ENCODE peak calls at places on chromosomes 12 and 14, in seven cellular contexts. V is SK-N-SH, L is GM12878, R is HCT116, M is H1, N is HepG2, T is K562. Y is an unnamed sample. For H3K36me3, the result is how much of the 10 kb centered on the place peaks cover.

GRCh38 chr12:64611430-64612286 is 1.4 kb downstream of the RASSF3 start:
- DNase-seq in V (peak), L (no peak), R (no peak), M (no peak), N (no peak), T (no peak), Y (no peak)

GRCh38 chr14:85217412-85217811 is 312.5 kb upstream of the FLRT2 start:
- DNase-seq in V (no peak), L (no peak), R (no peak), M (no peak), N (no peak), T (no peak), Y (no peak)

GRCh38 chr14:68891851-68892660 is 87.0 kb downstream of the ACTN1 start:
- DNase-seq in V (no peak), L (no peak), R (no peak), M (no peak), N (no peak), T (no peak), Y (no peak)

GRCh38 chr12:25904442-25904841 is 54.0 kb upstream of the RASSF8 start:
- DNase-seq in V (no peak), L (no peak), R (no peak), M (no peak), N (no peak), T (no peak), Y (no peak)

GRCh38 chr14:78450945-78451344 is 280.8 kb downstream of the NRXN3 start:
- DNase-seq in V (no peak), L (no peak), R (no peak), M (no peak), N (no peak), T (no peak), Y (no peak)

GRCh38 chr14:76333664-76334063 is 42.3 kb upstream of the ESRRB start:
- DNase-seq in V (no peak), L (no peak), R (no peak), M (no peak), N (no peak), T (no peak), Y (no peak)

GRCh38 chr14:56992332-56992820 is 182.1 kb upstream of the OTX2 start:
- DNase-seq in V (peak), L (no peak), R (no peak), M (no peak), N (no peak), T (peak), Y (no peak)

GRCh38 chr12:129296636-129297035 is 443.4 kb downstream of the GLT1D1 start:
- DNase-seq in V (no peak), L (no peak), R (no peak), M (no peak), N (no peak), T (no peak), Y (no peak)

GRCh38 chr12:55847033-55847432 is 4.3 kb upstream of the MMP19 start:
- DNase-seq in V (no peak), L (no peak), R (no peak), M (no peak), N (no peak), T (no peak), Y (no peak)

GRCh38 chr12:89950421-89950820 is 241.8 kb upstream of the ATP2B1 start:
- DNase-seq in V (no peak), L (no peak), R (no peak), M (no peak), N (no peak), T (no peak), Y (no peak)

GRCh38 chr14:61120576-61120975 is 139.5 kb downstream of the SLC38A6 start:
- DNase-seq in V (no peak), L (no peak), R (no peak), M (no peak), N (no peak), T (no peak), Y (no peak)

GRCh38 chr14:50619569-50620141 is 48.5 kb downstream of the SAV1 start:
- DNase-seq in V (peak), L (peak), R (peak), M (no peak), N (peak), T (no peak), Y (peak)

GRCh38 chr14:90409209-90409730 is 12.4 kb downstream of the CALM1 start:
- DNase-seq in V (no peak), L (no peak), R (no peak), M (no peak), N (no peak), T (no peak), Y (no peak)

GRCh38 chr12:119258149-119258548 is 76.4 kb upstream of the CCDC60 start:
- DNase-seq in V (no peak), L (no peak), R (no peak), M (no peak), N (no peak), T (no peak), Y (no peak)

GRCh38 chr14:55891692-55892091 is 226.5 kb upstream of the PELI2 start:
- DNase-seq in V (no peak), L (no peak), R (no peak), M (no peak), N (no peak), T (no peak), Y (no peak)

GRCh38 chr12:214005-214736 is at the start of gene SLC6A12:
- DNase-seq in V (no peak), L (no peak), R (no peak), M (no peak), N (peak), T (no peak), Y (no peak)

GRCh38 chr14:56342419-56342901 is 224.2 kb downstream of the PELI2 start:
- DNase-seq in V (no peak), L (no peak), R (no peak), M (no peak), N (no peak), T (no peak), Y (no peak)

GRCh38 chr12:20050166-20050565 is 318.2 kb upstream of the PDE3A start:
- DNase-seq in V (no peak), L (no peak), R (no peak), M (no peak), N (no peak), T (no peak), Y (no peak)

GRCh38 chr14:50003213-50004021 is 110.5 kb downstream of the ARF6 start:
- DNase-seq in V (peak), L (peak), R (peak), M (peak), N (peak), T (peak), Y (no peak)

GRCh38 chr14:81516941-81517797 is 16.5 kb downstream of the SEL1L start:
- DNase-seq in V (no peak), L (no peak), R (no peak), M (no peak), N (peak), T (no peak), Y (no peak)

GRCh38 chr12:99282670-99283069 is 364.9 kb upstream of the GARIN6 start:
- DNase-seq in V (no peak), L (no peak), R (no peak), M (no peak), N (no peak), T (no peak), Y (no peak)

GRCh38 chr12:66170606-66171005 is 810 bp upstream of the TMBIM4 start:
- DNase-seq in V (no peak), L (no peak), R (no peak), M (no peak), N (no peak), T (no peak), Y (no peak)

GRCh38 chr12:121718653-121719239 is 6.2 kb downstream of the TMEM120B start:
- DNase-seq in V (no peak), L (no peak), R (no peak), M (no peak), N (no peak), T (peak), Y (no peak)

GRCh38 chr14:81450100-81450531 is 50.0 kb upstream of the STON2 start:
- DNase-seq in V (no peak), L (no peak), R (no peak), M (no peak), N (no peak), T (no peak), Y (no peak)

GRCh38 chr14:91019673-91020072 is 40.8 kb downstream of the RPS6KA5 start:
- DNase-seq in V (no peak), L (no peak), R (no peak), M (no peak), N (no peak), T (no peak), Y (no peak)

GRCh38 chr12:65631621-65632111 is 192.6 kb upstream of the HMGA2 start:
- DNase-seq in V (no peak), L (no peak), R (peak), M (no peak), N (peak), T (no peak), Y (peak)

GRCh38 chr12:48235796-48236333 is 32.8 kb upstream of the OR10AD1 start:
- DNase-seq in V (no peak), L (no peak), R (no peak), M (no peak), N (no peak), T (no peak), Y (no peak)
- TF ChIP-seq SIN3A in V (no peak), L (no peak), R (no peak), M (no peak), N (no peak), T (no peak), Y (no peak)

GRCh38 chr12:123523518-123523917 is 10.0 kb downstream of the RILPL1 start:
- DNase-seq in V (no peak), L (no peak), R (no peak), M (no peak), N (no peak), T (peak), Y (no peak)

GRCh38 chr12:123519151-123520001 is 14.1 kb downstream of the RILPL1 start:
- DNase-seq in V (no peak), L (no peak), R (no peak), M (no peak), N (peak), T (peak), Y (no peak)

GRCh38 chr12:123520567-123521474 is 12.7 kb downstream of the RILPL1 start:
- DNase-seq in V (no peak), L (no peak), R (no peak), M (no peak), N (no peak), T (peak), Y (no peak)

GRCh38 chr12:123524378-123524777 is 9.1 kb downstream of the RILPL1 start:
- DNase-seq in V (no peak), L (no peak), R (no peak), M (no peak), N (no peak), T (no peak), Y (no peak)

GRCh38 chr12:123522164-123522563 is 11.4 kb downstream of the RILPL1 start:
- DNase-seq in V (no peak), L (no peak), R (no peak), M (no peak), N (no peak), T (peak), Y (no peak)
- H3K36me3 ChIP-seq in V (under half), L (under half), R (under half), M (under half), N (under half), T (half or more), Y (under half)

GRCh38 chr12:111766608-111767361 is at the start of gene ALDH2:
- DNase-seq in V (peak), L (no peak), R (peak), M (peak), N (peak), T (peak), Y (no peak)
- TF ChIP-seq POLR2AphosphoS5 in V (peak), L (no peak), R (peak), M (peak), N (peak), T (no peak), Y (no peak)

DNA sequence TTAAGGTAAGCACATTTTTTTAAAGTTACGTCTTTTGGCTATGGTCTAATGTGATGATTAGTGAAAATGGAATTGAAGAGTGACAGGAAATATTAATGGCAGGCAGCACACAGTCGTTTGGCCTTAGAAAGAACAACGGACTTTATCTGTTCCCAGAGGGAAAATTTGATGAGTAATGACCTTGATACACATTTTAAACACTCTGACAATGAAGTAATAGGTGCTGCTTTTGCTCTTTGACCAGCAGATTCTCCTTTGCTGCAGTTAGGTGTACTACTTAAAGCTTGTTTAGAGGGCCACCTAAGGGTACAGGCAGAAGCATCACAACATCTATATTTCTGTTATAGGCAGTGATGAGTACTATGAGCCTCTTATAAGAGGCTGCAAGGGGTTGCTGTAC is 27.1 kb upstream of the RNU6-8 start:
- DNase-seq in V (no peak), L (no peak), R (no peak), M (no peak), N (no peak), T (no peak), Y (no peak)
- TF ChIP-seq SIN3A in V (peak), L (no peak), R (no peak), M (no peak), N (no peak), T (no peak), Y (no peak)

GRCh38 chr12:113118142-113118541 is 17.4 kb downstream of the RASAL1 start:
- DNase-seq in V (no peak), L (no peak), R (no peak), M (no peak), N (no peak), T (no peak), Y (no peak)
- H3K36me3 ChIP-seq in V (under half), L (under half), R (under half), M (under half), N (under half), T (under half), Y (under half)

DNA sequence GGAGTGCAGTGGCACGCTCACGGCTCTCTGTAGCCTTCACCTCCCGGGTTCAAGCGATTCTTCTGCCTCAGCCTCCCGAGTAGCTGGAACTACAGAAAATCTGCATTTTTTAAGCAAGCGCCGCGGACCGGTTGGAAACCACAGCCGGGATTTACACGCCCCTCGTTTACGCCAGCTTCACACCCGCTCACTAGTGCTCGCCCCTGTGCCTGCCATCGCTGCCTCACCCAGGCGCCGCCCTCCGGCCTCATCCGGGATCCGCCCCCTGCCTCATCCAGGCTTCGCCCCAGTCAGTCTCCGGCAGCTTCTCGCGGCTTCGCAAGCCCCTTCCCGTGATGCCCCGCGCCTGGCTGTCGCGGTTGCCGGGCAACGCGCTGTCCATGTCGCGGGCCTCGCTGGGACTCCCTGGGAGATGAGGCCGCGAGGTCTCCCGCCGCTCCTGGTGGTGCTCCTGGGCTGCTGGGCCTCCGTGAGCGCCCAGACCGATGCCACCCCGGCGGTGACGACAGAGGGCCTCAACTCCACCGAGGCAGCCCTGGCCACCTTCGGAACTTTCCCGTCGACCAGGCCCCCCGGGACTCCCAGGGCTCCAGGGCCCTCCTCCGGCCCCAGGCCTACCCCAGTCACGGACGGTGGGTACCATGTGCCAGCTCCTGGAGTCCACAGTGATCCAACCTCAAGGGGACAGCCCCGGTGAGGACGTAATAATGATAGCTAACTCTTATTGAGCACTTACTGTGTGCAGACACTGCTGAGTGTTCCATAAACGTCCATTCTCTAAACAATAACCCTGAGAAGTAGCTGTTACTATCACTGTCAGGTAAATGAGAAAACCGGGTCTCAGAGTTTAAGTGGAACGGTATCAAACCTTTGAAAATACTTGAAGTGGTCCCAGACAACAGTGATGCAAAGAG is at the start of gene TCTN1:
- DNase-seq in V (peak), L (peak), R (peak), M (peak), N (peak), T (peak), Y (peak)
- TF ChIP-seq POLR2AphosphoS5 in V (peak), L (peak), R (peak), M (peak), N (peak), T (no peak), Y (peak)

DNA sequence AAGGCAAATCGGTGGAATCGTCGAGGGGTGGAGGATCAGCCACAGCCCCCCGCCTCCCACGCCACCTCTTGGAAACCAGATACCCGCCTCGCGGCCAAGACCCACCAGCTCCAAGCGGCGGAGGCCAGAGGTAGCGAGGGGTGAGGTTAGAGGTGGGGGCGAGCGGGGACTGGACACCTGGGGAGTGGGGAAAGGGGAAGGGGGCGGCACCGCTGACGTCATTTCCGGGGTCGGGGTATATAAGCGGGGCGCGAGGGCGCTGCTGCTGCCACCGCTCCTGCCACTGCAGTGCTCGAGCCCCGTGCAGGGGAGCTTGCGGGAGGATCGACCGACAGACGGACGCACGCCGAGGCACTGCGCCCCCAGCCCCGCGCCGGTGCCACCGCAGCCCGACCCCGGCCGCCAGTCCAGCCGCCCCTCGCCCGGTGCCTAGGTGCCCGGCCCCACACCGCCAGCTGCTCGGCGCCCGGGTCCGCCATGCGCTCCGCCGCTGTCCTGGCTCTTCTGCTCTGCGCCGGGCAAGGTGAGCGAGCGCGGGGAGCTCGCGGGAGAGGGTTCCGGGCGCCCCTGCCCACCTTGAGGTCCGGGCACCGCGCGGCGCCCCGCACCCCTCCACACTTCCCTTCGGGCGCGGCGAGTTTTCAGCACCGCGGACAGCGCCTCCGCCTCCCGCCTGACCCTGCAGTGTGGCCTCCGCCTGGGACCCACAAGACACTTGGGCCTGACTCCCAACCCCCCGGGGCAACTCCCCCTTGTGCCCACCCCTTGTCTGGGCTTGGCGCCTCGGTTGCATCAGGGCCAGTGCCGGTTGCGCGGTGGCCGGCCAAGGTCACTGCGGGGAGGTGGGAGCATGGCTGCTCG is at the start of gene CHGA:
- DNase-seq in V (peak), L (no peak), R (no peak), M (peak), N (peak), T (peak), Y (no peak)
- TF ChIP-seq SIN3A in V (no peak), L (no peak), R (no peak), M (peak), N (no peak), T (peak), Y (no peak)

GRCh38 chr14:74064883-74065282 is 19.4 kb downstream of the ALDH6A1 start:
- DNase-seq in V (no peak), L (no peak), R (no peak), M (no peak), N (no peak), T (no peak), Y (no peak)

GRCh38 chr14:74065746-74066575 is 18.3 kb downstream of the ALDH6A1 start:
- DNase-seq in V (no peak), L (no peak), R (no peak), M (no peak), N (no peak), T (no peak), Y (no peak)

DNA sequence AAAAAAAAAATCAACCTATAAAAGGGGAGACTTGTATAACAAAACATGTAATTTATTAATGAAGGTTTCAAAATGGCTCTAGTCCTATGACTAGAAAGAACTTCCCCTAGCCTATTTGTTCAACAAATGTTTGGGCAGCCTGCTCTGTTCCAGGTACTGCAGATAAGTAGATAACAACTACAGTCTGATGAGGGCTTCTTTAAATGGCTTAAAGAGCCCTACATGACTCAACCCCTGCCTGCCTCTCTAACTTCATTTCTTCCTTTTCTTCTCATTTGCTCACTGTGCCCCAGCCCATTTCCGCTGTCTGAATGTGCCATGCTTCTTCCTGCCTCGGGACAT is 21.5 kb downstream of the ALDH6A1 start:
- DNase-seq in V (no peak), L (no peak), R (no peak), M (no peak), N (no peak), T (no peak), Y (no peak)
- H3K36me3 ChIP-seq in V (under half), L (under half), R (under half), M (under half), N (under half), T (under half), Y (under half)

DNA sequence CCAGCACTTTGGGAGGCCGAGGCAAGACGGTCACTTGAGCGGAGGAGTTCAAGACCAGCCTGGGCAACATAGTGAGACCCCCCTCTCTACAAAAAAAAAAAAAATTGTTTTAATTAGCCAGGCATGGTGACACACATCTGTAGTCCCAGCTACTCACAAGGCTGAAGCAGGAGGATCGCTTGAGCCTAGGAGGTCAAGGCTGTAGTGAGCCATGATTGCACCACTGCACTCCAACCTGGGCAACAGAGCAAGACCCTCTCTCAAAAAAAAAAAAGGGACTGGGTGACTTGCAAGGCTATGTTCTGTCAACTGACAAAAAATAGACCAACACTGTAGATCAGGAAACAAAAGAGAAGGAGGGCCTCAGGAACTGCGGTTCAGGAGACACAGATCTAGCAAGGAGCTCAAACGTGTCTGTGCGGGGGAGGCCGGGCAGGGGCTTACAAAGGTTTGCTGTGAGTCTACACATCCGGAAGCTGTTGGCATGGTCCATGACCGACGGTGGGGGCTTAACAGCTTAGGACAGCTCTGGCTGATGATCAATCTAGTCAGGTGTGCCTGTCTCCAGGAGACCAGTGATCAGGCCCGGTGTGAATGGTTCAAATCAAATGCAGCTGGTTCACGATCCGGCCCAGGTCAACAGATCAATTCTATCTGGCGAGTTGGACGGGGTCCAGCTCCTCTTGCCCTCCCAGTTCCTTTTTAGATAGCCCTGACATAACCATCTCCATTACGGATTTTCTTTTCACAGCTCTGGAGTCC is 31.7 kb upstream of the INF2 start:
- DNase-seq in V (no peak), L (no peak), R (no peak), M (no peak), N (no peak), T (no peak), Y (no peak)
- TF ChIP-seq POLR2AphosphoS5 in V (no peak), L (no peak), R (no peak), M (no peak), N (no peak), T (no peak), Y (no peak)

GRCh38 chr12:105921872-105922669 is 216.7 kb downstream of the NUAK1 start:
- DNase-seq in V (no peak), L (no peak), R (no peak), M (no peak), N (no peak), T (no peak), Y (no peak)
- TF ChIP-seq SIN3A in V (no peak), L (no peak), R (no peak), M (no peak), N (no peak), T (no peak), Y (no peak)

Y was measured in Panc1.